ENCODE peak calls at places on chromosomes 5 and 9, in ten cellular contexts. D is NB4, L is nephron progenitor cell, Y is HFF-Myc, N is SK-N-SH, V is GM06990, J is brain microvascular endothelial cell, O is pancreas, Q is B cell, B is IMR-90. C is an unnamed sample.

GRCh38 chr9:117164512-117164911 is 250.3 kb downstream of the ASTN2 start:
- DNase-seq in D (no peak), L (no peak), Y (no peak), N (no peak), V (no peak), J (no peak), O (no peak), Q (no peak), B (no peak), C (no peak)

GRCh38 chr5:176364765-176365662 is at the start of gene ARL10:
- DNase-seq in D (no peak), L (peak; percentile 63), Y (no peak), N (peak; percentile 91), V (peak; percentile 73), J (no peak), O (peak; percentile 23), Q (peak; percentile 77), B (peak; percentile 20), C (no peak)

GRCh38 chr9:85505612-85506011 is 236.1 kb downstream of the AGTPBP1 start:
- DNase-seq in D (no peak), L (no peak), Y (no peak), N (no peak), V (no peak), J (no peak), O (no peak), Q (no peak), B (no peak), C (peak; percentile 77)

GRCh38 chr5:104189909-104190308 is 627.3 kb upstream of the NUDT12 start:
- DNase-seq in D (peak; percentile 67), L (no peak), Y (no peak), N (peak; percentile 2), V (no peak), J (peak; percentile 67), O (no peak), Q (no peak), B (peak; percentile 59), C (no peak)

GRCh38 chr9:137317021-137317978 is 15.2 kb upstream of the NRARP start:
- DNase-seq in D (no peak), L (peak; percentile 10), Y (no peak), N (peak; percentile 39), V (peak; percentile 14), J (no peak), O (peak; percentile 20), Q (peak; percentile 14), B (no peak), C (no peak)

GRCh38 chr5:151223447-151224264 is at the start of gene CCDC69:
- DNase-seq in D (peak; percentile 81), L (peak; percentile 80), Y (no peak), N (peak; percentile 89), V (peak; percentile 80), J (peak; percentile 56), O (peak; percentile 85), Q (peak; percentile 73), B (peak; percentile 57), C (peak; percentile 88)

GRCh38 chr9:91711755-91712591 is 238.1 kb downstream of the ROR2 start:
- DNase-seq in D (peak; percentile 67), L (no peak), Y (no peak), N (no peak), V (peak; percentile 73), J (no peak), O (no peak), Q (peak; percentile 86), B (peak; percentile 37), C (no peak)

GRCh38 chr5:143016777-143017374 is 246.7 kb downstream of the ARHGAP26 start:
- DNase-seq in D (peak; percentile 66), L (no peak), Y (no peak), N (peak; percentile 30), V (no peak), J (peak; percentile 62), O (no peak), Q (peak; percentile 51), B (peak; percentile 75), C (no peak)

GRCh38 chr9:123389070-123389469 is 33.1 kb downstream of the CRB2 start:
- DNase-seq in D (peak; percentile 78), L (no peak), Y (no peak), N (no peak), V (no peak), J (no peak), O (no peak), Q (no peak), B (no peak), C (no peak)

DNA sequence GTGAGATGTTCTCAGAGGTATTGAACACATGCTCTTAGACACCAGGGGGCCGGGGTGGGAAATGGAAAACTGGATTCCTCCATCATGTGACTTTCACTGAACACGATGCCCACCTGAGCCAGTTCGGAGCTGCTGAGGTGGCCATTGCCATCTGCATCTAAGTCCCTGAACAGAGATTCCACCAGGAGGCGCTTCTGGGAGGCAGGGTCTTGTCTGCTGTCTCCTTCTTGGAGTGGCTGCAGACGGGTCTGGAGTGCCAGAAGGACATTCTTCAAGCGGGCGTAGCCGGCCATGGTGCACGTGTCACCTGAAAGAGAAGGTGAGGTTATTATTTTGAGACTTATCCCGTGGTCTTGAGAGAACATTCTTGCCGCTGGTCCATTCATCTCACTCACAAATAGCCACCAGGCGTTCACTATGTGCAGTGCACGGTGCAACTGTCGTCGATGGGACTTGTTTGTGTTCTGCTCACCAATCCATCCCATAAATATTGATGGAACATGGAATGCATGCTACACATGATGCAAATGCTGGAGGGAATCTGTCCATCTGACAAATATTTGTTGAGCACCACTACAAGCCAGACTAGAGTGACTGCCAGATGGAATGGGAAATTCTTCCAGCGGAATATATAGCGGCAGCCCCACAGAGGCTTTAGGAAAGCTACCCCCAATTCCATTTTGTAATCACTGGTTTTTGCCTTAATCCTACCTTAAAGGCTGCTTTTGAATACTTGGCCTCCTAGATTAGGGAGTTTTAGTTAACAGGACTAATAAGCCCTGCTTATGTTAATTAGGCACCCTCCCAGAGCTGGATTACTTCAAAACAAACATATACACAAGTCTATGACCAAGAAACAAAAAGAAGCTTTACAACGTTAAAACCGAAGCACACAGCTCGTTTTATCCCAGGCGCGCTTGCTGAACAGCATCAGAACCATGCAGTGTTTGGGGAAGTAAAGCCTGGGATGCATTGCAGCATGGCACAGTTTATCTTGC is 264.8 kb downstream of the HSPA4 start:
- DNase-seq in D (peak; percentile 22), L (peak; percentile 29), Y (no peak), N (no peak), V (no peak), J (no peak), O (no peak), Q (no peak), B (no peak), C (no peak)
- TF ChIP-seq CTCF in D (peak; percentile 34), L (peak; percentile 28), Y (peak; percentile 47), N (peak; percentile 37), V (peak; percentile 51), J (peak; percentile 51), O (no peak), Q (no peak), B (peak; percentile 11), C (peak; percentile 26)

DNA sequence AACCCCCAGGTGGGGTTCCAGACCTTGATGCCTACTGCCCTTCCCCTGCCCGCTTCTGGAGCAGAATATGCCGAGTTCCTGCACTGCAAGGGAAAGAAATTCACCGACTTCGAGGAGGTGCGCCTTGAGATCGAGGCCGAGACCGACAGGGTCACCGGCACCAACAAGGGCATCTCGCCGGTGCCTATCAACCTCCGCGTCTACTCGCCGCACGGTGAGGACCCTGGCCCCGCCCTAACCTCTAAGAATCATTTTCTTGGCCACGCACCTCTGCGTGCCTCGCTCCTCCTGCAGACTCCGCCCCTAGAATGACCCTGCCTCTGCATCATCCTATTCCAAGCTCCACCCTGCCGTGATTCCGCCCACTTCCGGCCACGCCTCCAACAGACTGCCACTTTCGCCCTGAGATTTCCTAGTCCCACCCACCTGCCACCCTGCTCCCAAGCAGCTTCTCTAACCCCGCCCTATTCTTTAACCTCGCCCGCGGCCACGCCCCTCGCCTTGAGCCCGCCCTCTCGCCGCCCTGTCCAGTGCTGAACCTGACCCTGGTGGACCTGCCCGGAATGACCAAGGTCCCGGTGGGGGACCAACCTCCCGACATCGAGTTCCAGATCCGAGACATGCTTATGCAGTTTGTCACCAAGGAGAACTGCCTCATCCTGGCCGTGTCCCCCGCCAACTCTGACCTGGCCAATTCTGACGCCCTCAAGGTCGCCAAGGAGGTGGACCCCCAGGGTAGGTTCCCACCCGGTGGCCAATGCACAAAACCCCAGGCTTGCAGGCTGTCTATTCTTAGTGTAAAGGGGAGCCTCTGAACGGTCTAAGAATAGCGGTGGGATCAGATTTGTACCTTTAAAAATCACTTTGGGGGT is 15.6 kb downstream of the DNM1 start:
- DNase-seq in D (peak; percentile 83), L (peak; percentile 97), Y (no peak), N (peak; percentile 69), V (peak; percentile 91), J (peak; percentile 81), O (peak; percentile 98), Q (peak; percentile 92), B (peak; percentile 55), C (no peak)
- TF ChIP-seq CTCF in D (no peak), L (no peak), Y (no peak), N (no peak), V (no peak), J (no peak), O (no peak), Q (no peak), B (no peak), C (no peak)

GRCh38 chr5:42894057-42894456 is 82.4 kb upstream of the SELENOP start:
- DNase-seq in D (no peak), L (peak; percentile 29), Y (no peak), N (no peak), V (no peak), J (no peak), O (peak; percentile 20), Q (no peak), B (no peak), C (no peak)
- TF ChIP-seq CTCF in D (peak; percentile 13), L (no peak), Y (peak; percentile 37), N (peak; percentile 44), V (peak; percentile 29), J (peak; percentile 47), O (no peak), Q (no peak), B (peak; percentile 10), C (no peak)

GRCh38 chr9:108789742-108790141 is 66.0 kb downstream of the ACTL7B start:
- DNase-seq in D (no peak), L (no peak), Y (no peak), N (no peak), V (no peak), J (no peak), O (no peak), Q (no peak), B (no peak), C (no peak)
- TF ChIP-seq CTCF in D (no peak), L (no peak), Y (no peak), N (no peak), V (no peak), J (no peak), O (no peak), Q (no peak), B (no peak), C (no peak)

GRCh38 chr5:156541582-156541981 is 214.6 kb downstream of the SGCD start:
- DNase-seq in D (no peak), L (no peak), Y (no peak), N (no peak), V (no peak), J (no peak), O (no peak), Q (no peak), B (no peak), C (no peak)

GRCh38 chr5:156543348-156543747 is 216.4 kb downstream of the SGCD start:
- DNase-seq in D (no peak), L (no peak), Y (no peak), N (peak; percentile 50), V (no peak), J (no peak), O (no peak), Q (no peak), B (no peak), C (no peak)
- TF ChIP-seq CTCF in D (no peak), L (no peak), Y (no peak), N (no peak), V (no peak), J (no peak), O (no peak), Q (no peak), B (no peak), C (no peak)

C was measured in osteocyte.